ENCODE peak calls at places on chromosomes 3 and 15, in four cellular contexts. W, N, M and B are unnamed samples.

GRCh38 chr15:99450896-99451358 is 114.9 kb upstream of the MEF2A start:
- DNase-seq in W (peak), N (peak), M (no peak), B (no peak)

GRCh38 chr3:152593242-152593641 is 241.7 kb upstream of the P2RY1 start:
- DNase-seq in W (no peak), N (no peak), M (no peak), B (no peak)

GRCh38 chr15:56242576-56243116 is 1.0 kb downstream of the RFX7 start:
- DNase-seq in W (no peak), N (no peak), M (no peak), B (no peak)

GRCh38 chr3:105315827-105316226 is 50.9 kb upstream of the ALCAM start:
- DNase-seq in W (no peak), N (no peak), M (no peak), B (no peak)

GRCh38 chr15:69793436-69793782 is 304.3 kb downstream of the TLE3 start:
- DNase-seq in W (no peak), N (no peak), M (no peak), B (no peak)

GRCh38 chr15:62344806-62345539 is 179.9 kb upstream of the C2CD4B start:
- DNase-seq in W (peak), N (no peak), M (no peak), B (peak)

GRCh38 chr3:51945926-51946500 is 3.9 kb downstream of the PARP3 start:
- DNase-seq in W (no peak), N (no peak), M (no peak), B (no peak)

GRCh38 chr15:80931721-80932609 is 57.7 kb downstream of the MESD start:
- DNase-seq in W (no peak), N (no peak), M (no peak), B (no peak)

GRCh38 chr3:187941848-187942194 is 196.6 kb upstream of the BCL6 start:
- DNase-seq in W (no peak), N (no peak), M (no peak), B (no peak)

GRCh38 chr3:165643433-165643824 is 193.8 kb downstream of the BCHE start:
- DNase-seq in W (no peak), N (no peak), M (no peak), B (no peak)

GRCh38 chr3:44284949-44285348 is 43.3 kb downstream of the TOPAZ1 start:
- DNase-seq in W (no peak), N (no peak), M (no peak), B (no peak)

GRCh38 chr3:178382388-178383061 is 153.7 kb upstream of the KCNMB2 start:
- DNase-seq in W (no peak), N (no peak), M (peak), B (no peak)

GRCh38 chr3:149792485-149793270 is at the start of gene ANKUB1:
- DNase-seq in W (no peak), N (no peak), M (no peak), B (no peak)

GRCh38 chr15:36449084-36449661 is 130.3 kb upstream of the CDIN1 start:
- DNase-seq in W (no peak), N (peak), M (no peak), B (no peak)

GRCh38 chr15:38085931-38086562 is 151.6 kb downstream of the TMCO5A start:
- DNase-seq in W (no peak), N (no peak), M (no peak), B (no peak)

GRCh38 chr3:116070102-116070501 is 375.2 kb downstream of the LSAMP start:
- DNase-seq in W (no peak), N (no peak), M (no peak), B (no peak)

GRCh38 chr3:69085543-69086132 is 901 bp downstream of the ARL6IP5 start:
- DNase-seq in W (no peak), N (peak), M (no peak), B (no peak)

GRCh38 chr3:52181543-52181942 is 16.4 kb upstream of the ALAS1 start:
- DNase-seq in W (no peak), N (no peak), M (no peak), B (no peak)